ENCODE peak calls at places on chromosome 6, in eight cellular contexts. One of them, this sample, is unnamed. For H3K4me1, the result is how much of the 10 kb centered on the place peaks cover.

GRCh38 chr6:42674780-42675179 is 47.6 kb downstream of the PRPH2 start:
- DNase-seq in tibial nerve: no peak
- DNase-seq in Caco-2: no peak
- DNase-seq in heart left ventricle: no peak
- DNase-seq in uterus: no peak
- DNase-seq in GM23248: no peak
- DNase-seq in CD4-positive, alpha-beta memory T cell: no peak
- DNase-seq in transverse colon: no peak
- DNase-seq in this sample: peak

GRCh38 chr6:113220832-113221231 is 636.3 kb upstream of the MARCKS start:
- DNase-seq in tibial nerve: no peak
- DNase-seq in Caco-2: no peak
- DNase-seq in heart left ventricle: no peak
- DNase-seq in uterus: no peak
- DNase-seq in GM23248: no peak
- DNase-seq in CD4-positive, alpha-beta memory T cell: no peak
- DNase-seq in transverse colon: no peak
- DNase-seq in this sample: no peak

GRCh38 chr6:35400901-35401311 is 51.2 kb upstream of the FANCE start:
- DNase-seq in tibial nerve: no peak
- DNase-seq in Caco-2: no peak
- DNase-seq in heart left ventricle: no peak
- DNase-seq in uterus: no peak
- DNase-seq in GM23248: peak
- DNase-seq in CD4-positive, alpha-beta memory T cell: no peak
- DNase-seq in transverse colon: peak
- DNase-seq in this sample: no peak

GRCh38 chr6:145836170-145836569 is 21.6 kb upstream of the FBXO30 start:
- DNase-seq in tibial nerve: no peak
- DNase-seq in Caco-2: no peak
- DNase-seq in heart left ventricle: no peak
- DNase-seq in uterus: no peak
- DNase-seq in GM23248: peak
- DNase-seq in CD4-positive, alpha-beta memory T cell: no peak
- DNase-seq in transverse colon: no peak
- DNase-seq in this sample: no peak

GRCh38 chr6:170030284-170031095 is 260.4 kb downstream of the DLL1 start:
- DNase-seq in tibial nerve: no peak
- DNase-seq in Caco-2: no peak
- DNase-seq in heart left ventricle: no peak
- DNase-seq in uterus: peak
- DNase-seq in GM23248: no peak
- DNase-seq in CD4-positive, alpha-beta memory T cell: no peak
- DNase-seq in transverse colon: no peak
- DNase-seq in this sample: no peak

GRCh38 chr6:101013612-101014195 is 132.6 kb upstream of the ASCC3 start:
- DNase-seq in tibial nerve: no peak
- DNase-seq in Caco-2: no peak
- DNase-seq in heart left ventricle: no peak
- DNase-seq in uterus: no peak
- DNase-seq in GM23248: no peak
- DNase-seq in CD4-positive, alpha-beta memory T cell: no peak
- DNase-seq in transverse colon: no peak
- DNase-seq in this sample: no peak

GRCh38 chr6:20454201-20454824 is 52.6 kb downstream of the E2F3 start:
- DNase-seq in tibial nerve: no peak
- DNase-seq in Caco-2: no peak
- DNase-seq in heart left ventricle: no peak
- DNase-seq in uterus: no peak
- DNase-seq in GM23248: no peak
- DNase-seq in CD4-positive, alpha-beta memory T cell: peak
- DNase-seq in transverse colon: no peak
- DNase-seq in this sample: no peak

GRCh38 chr6:41341580-41341979 is 6.2 kb downstream of the NCR2 start:
- DNase-seq in tibial nerve: no peak
- DNase-seq in Caco-2: no peak
- DNase-seq in heart left ventricle: no peak
- DNase-seq in uterus: no peak
- DNase-seq in GM23248: no peak
- DNase-seq in CD4-positive, alpha-beta memory T cell: no peak
- DNase-seq in transverse colon: no peak
- DNase-seq in this sample: no peak

GRCh38 chr6:130009148-130009547 is 9.2 kb upstream of the L3MBTL3 start:
- DNase-seq in tibial nerve: no peak
- DNase-seq in Caco-2: no peak
- DNase-seq in heart left ventricle: no peak
- DNase-seq in uterus: no peak
- DNase-seq in GM23248: no peak
- DNase-seq in CD4-positive, alpha-beta memory T cell: no peak
- DNase-seq in transverse colon: no peak
- DNase-seq in this sample: no peak

GRCh38 chr6:300494-301198 is 8.4 kb downstream of the DUSP22 start:
- DNase-seq in tibial nerve: no peak
- DNase-seq in Caco-2: no peak
- DNase-seq in heart left ventricle: no peak
- DNase-seq in uterus: no peak
- DNase-seq in GM23248: no peak
- DNase-seq in CD4-positive, alpha-beta memory T cell: no peak
- DNase-seq in transverse colon: no peak
- DNase-seq in this sample: no peak

GRCh38 chr6:4178737-4179333 is 43.5 kb upstream of the ECI2 start:
- DNase-seq in tibial nerve: no peak
- DNase-seq in Caco-2: peak
- DNase-seq in heart left ventricle: no peak
- DNase-seq in uterus: no peak
- DNase-seq in GM23248: no peak
- DNase-seq in CD4-positive, alpha-beta memory T cell: no peak
- DNase-seq in transverse colon: no peak
- DNase-seq in this sample: no peak

GRCh38 chr6:32932132-32932868 is 8.5 kb downstream of the HLA-DMB start:
- DNase-seq in tibial nerve: no peak
- DNase-seq in Caco-2: no peak
- DNase-seq in heart left ventricle: no peak
- DNase-seq in uterus: no peak
- DNase-seq in GM23248: peak
- DNase-seq in CD4-positive, alpha-beta memory T cell: no peak
- DNase-seq in transverse colon: no peak
- DNase-seq in this sample: no peak

GRCh38 chr6:168200571-168201134 is 118.9 kb downstream of the DACT2 start:
- DNase-seq in tibial nerve: no peak
- DNase-seq in Caco-2: no peak
- DNase-seq in heart left ventricle: peak
- DNase-seq in uterus: no peak
- DNase-seq in GM23248: no peak
- DNase-seq in CD4-positive, alpha-beta memory T cell: no peak
- DNase-seq in transverse colon: no peak
- DNase-seq in this sample: no peak

GRCh38 chr6:34352305-34352937 is 40.0 kb downstream of the NUDT3 start:
- DNase-seq in tibial nerve: no peak
- DNase-seq in Caco-2: no peak
- DNase-seq in heart left ventricle: no peak
- DNase-seq in uterus: no peak
- DNase-seq in GM23248: peak
- DNase-seq in CD4-positive, alpha-beta memory T cell: no peak
- DNase-seq in transverse colon: no peak
- DNase-seq in this sample: no peak

GRCh38 chr6:14917101-14917500 is 328.8 kb upstream of the JARID2 start:
- DNase-seq in tibial nerve: no peak
- DNase-seq in Caco-2: no peak
- DNase-seq in heart left ventricle: no peak
- DNase-seq in uterus: no peak
- DNase-seq in GM23248: peak
- DNase-seq in CD4-positive, alpha-beta memory T cell: no peak
- DNase-seq in transverse colon: no peak
- DNase-seq in this sample: no peak

GRCh38 chr6:25801423-25801822 is 30.4 kb downstream of the SLC17A1 start:
- DNase-seq in tibial nerve: no peak
- DNase-seq in Caco-2: no peak
- DNase-seq in heart left ventricle: no peak
- DNase-seq in uterus: no peak
- DNase-seq in GM23248: no peak
- DNase-seq in CD4-positive, alpha-beta memory T cell: no peak
- DNase-seq in transverse colon: no peak
- DNase-seq in this sample: no peak

GRCh38 chr6:36361071-36361470 is 24.4 kb upstream of the BNIP5 start:
- DNase-seq in tibial nerve: no peak
- DNase-seq in Caco-2: no peak
- DNase-seq in heart left ventricle: no peak
- DNase-seq in uterus: no peak
- DNase-seq in GM23248: no peak
- DNase-seq in CD4-positive, alpha-beta memory T cell: no peak
- DNase-seq in transverse colon: no peak
- DNase-seq in this sample: no peak

GRCh38 chr6:54886932-54887584 is 40.5 kb downstream of the FAM83B start:
- DNase-seq in tibial nerve: no peak
- DNase-seq in Caco-2: no peak
- DNase-seq in heart left ventricle: no peak
- DNase-seq in uterus: no peak
- DNase-seq in GM23248: no peak
- DNase-seq in CD4-positive, alpha-beta memory T cell: no peak
- DNase-seq in transverse colon: no peak
- DNase-seq in this sample: no peak

GRCh38 chr6:145705561-145705960 is 29.8 kb downstream of the EPM2A start:
- DNase-seq in tibial nerve: no peak
- DNase-seq in Caco-2: no peak
- DNase-seq in heart left ventricle: no peak
- DNase-seq in uterus: no peak
- DNase-seq in GM23248: peak
- DNase-seq in CD4-positive, alpha-beta memory T cell: no peak
- DNase-seq in transverse colon: no peak
- DNase-seq in this sample: no peak

GRCh38 chr6:10681795-10682194 is 12.6 kb downstream of the C6orf52 start:
- DNase-seq in tibial nerve: no peak
- DNase-seq in Caco-2: no peak
- DNase-seq in heart left ventricle: no peak
- DNase-seq in uterus: no peak
- DNase-seq in GM23248: no peak
- DNase-seq in CD4-positive, alpha-beta memory T cell: no peak
- DNase-seq in transverse colon: no peak
- DNase-seq in this sample: no peak
- H3K4me1 ChIP-seq in tibial nerve: under half
- H3K4me1 ChIP-seq in Caco-2: under half
- H3K4me1 ChIP-seq in heart left ventricle: under half
- H3K4me1 ChIP-seq in uterus: under half
- H3K4me1 ChIP-seq in GM23248: under half
- H3K4me1 ChIP-seq in CD4-positive, alpha-beta memory T cell: under half
- H3K4me1 ChIP-seq in transverse colon: under half
- H3K4me1 ChIP-seq in this sample: under half

DNA sequence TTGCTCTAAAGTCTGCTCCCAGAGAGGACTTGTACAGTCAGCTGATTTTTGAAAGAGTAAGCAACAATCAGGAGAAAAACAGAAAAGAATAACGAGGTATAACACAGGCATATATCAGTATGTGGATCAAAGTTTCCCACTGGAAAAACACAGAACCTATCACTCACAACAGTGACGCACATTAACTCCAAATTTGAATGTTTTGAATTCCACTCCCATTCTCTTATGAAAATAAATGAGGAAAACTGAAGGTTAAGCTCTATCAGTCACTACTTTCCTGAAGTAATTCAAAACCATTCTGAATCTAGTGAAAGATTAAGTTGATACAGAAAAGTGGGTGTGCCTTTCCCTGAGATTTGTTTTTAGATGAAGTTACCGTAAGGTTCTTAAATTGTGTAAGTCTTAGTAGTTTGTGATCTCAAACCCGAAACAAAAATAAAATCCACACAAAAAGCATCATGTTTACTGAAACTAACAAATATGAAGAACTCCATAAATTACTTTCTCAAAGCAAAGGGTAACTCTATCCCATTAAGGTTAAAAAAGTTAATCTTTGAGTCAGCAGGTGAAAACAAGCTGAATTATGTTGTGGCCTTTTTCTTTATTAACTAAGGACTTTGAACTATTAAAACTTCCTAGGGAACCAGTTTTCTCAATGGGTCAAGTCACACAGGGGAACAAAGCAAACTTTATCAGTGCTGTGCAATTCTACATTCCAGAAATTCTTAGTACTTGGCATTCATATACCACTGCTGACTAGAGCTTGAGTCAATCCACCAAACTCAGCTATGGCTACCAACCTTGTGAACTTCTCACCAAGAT is 115.7 kb downstream of the OGFRL1 start:
- DNase-seq in tibial nerve: no peak
- DNase-seq in Caco-2: peak
- DNase-seq in heart left ventricle: no peak
- DNase-seq in uterus: no peak
- DNase-seq in GM23248: peak
- DNase-seq in CD4-positive, alpha-beta memory T cell: no peak
- DNase-seq in transverse colon: no peak
- DNase-seq in this sample: no peak
- H3K4me1 ChIP-seq in tibial nerve: under half
- H3K4me1 ChIP-seq in Caco-2: half or more
- H3K4me1 ChIP-seq in heart left ventricle: half or more
- H3K4me1 ChIP-seq in uterus: under half
- H3K4me1 ChIP-seq in GM23248: half or more
- H3K4me1 ChIP-seq in CD4-positive, alpha-beta memory T cell: under half
- H3K4me1 ChIP-seq in transverse colon: under half
- H3K4me1 ChIP-seq in this sample: half or more

DNA sequence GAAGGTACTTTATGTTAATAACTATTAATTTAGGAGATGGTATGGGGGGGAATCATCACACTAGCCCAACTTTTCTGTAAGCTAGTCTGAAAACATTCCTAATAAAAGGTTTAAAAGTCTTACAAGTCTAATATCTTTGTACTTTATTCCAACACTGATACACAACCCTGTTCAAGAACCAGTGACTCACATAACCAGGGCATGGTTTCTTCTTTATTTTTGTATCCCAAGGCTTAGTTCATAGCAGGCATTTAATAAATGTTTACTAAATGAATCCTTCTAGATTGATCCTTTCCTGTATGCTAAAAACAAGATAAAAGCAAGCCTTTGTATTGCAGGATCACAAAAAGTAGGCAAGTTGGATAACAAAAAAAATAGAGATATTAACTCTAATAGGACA is 9.7 kb downstream of the PNISR start:
- DNase-seq in tibial nerve: no peak
- DNase-seq in Caco-2: no peak
- DNase-seq in heart left ventricle: no peak
- DNase-seq in uterus: no peak
- DNase-seq in GM23248: peak
- DNase-seq in CD4-positive, alpha-beta memory T cell: no peak
- DNase-seq in transverse colon: no peak
- DNase-seq in this sample: no peak
- H3K4me1 ChIP-seq in tibial nerve: under half
- H3K4me1 ChIP-seq in Caco-2: under half
- H3K4me1 ChIP-seq in heart left ventricle: half or more
- H3K4me1 ChIP-seq in uterus: under half
- H3K4me1 ChIP-seq in GM23248: under half
- H3K4me1 ChIP-seq in CD4-positive, alpha-beta memory T cell: half or more
- H3K4me1 ChIP-seq in transverse colon: under half
- H3K4me1 ChIP-seq in this sample: under half

DNA sequence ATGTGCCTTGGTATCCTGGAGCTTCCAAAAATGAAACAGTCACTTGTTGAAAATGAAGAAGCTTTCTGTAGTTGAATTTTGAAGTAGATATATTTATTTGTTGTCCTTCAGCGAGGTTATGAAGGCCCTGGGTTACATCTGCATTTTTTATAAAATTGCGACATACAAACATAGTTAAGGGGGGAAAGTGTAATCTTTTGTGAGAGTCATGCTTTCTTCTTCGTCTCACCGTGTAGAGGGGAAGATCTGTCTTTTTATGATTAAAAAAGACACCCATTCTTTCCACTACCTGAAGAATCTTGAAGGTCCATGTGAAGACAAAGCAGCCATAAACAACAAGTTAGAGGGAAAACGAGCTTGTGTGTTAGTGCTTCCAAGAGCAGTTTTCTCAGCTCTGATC is 37.0 kb downstream of the RREB1 start:
- DNase-seq in tibial nerve: no peak
- DNase-seq in Caco-2: no peak
- DNase-seq in heart left ventricle: no peak
- DNase-seq in uterus: no peak
- DNase-seq in GM23248: no peak
- DNase-seq in CD4-positive, alpha-beta memory T cell: no peak
- DNase-seq in transverse colon: no peak
- DNase-seq in this sample: no peak
- H3K4me1 ChIP-seq in tibial nerve: under half
- H3K4me1 ChIP-seq in Caco-2: under half
- H3K4me1 ChIP-seq in heart left ventricle: half or more
- H3K4me1 ChIP-seq in uterus: under half
- H3K4me1 ChIP-seq in GM23248: half or more
- H3K4me1 ChIP-seq in CD4-positive, alpha-beta memory T cell: half or more
- H3K4me1 ChIP-seq in transverse colon: half or more
- H3K4me1 ChIP-seq in this sample: half or more